ENCODE peak calls at places on chromosomes 1 and 21, in ten cellular contexts. V is NCI-H1092 treated with DMSO at 0.1 percent for 48 hours; M is frontal cortex; N is cardiac muscle cell; D is left colon; O is A172; J is naive thymus-derived CD8-positive, alpha-beta T cell; X is AG04450; Z is anterior cingulate cortex; U is PC-3. S is an unnamed sample.
A peak's percentile ranks its signal among the peaks of the same experiment; 100 is the strongest.

GRCh38 chr1:165632491-165632890 is 1.5 kb downstream of the MGST3 start:
- DNase-seq in V (no peak), M (no peak), N (no peak), D (no peak), O (no peak), J (no peak), X (no peak), Z (no peak), U (no peak), S (no peak)

GRCh38 chr21:41466024-41466820 is 40.2 kb downstream of the MX1 start:
- DNase-seq in V (no peak), M (no peak), N (no peak), D (no peak), O (no peak), J (no peak), X (no peak), Z (no peak), U (peak; percentile 8), S (no peak)

GRCh38 chr21:27759091-27759659 is 792.3 kb upstream of the ADAMTS5 start:
- DNase-seq in V (no peak), M (no peak), N (no peak), D (peak; percentile 43), O (no peak), J (no peak), X (no peak), Z (no peak), U (peak; percentile 39), S (no peak)

GRCh38 chr21:15327637-15328265 is 263.0 kb upstream of the NRIP1 start:
- DNase-seq in V (no peak), M (no peak), N (no peak), D (no peak), O (no peak), J (no peak), X (no peak), Z (no peak), U (no peak), S (no peak)

GRCh38 chr1:12150456-12151200 is 16.2 kb upstream of the TNFRSF1B start:
- DNase-seq in V (no peak), M (no peak), N (no peak), D (no peak), O (no peak), J (peak; percentile 61), X (no peak), Z (no peak), U (no peak), S (no peak)

GRCh38 chr1:94160811-94161210 is 39.9 kb upstream of the ABCA4 start:
- DNase-seq in V (no peak), M (peak; percentile 27), N (peak; percentile 78), D (no peak), O (peak; percentile 62), J (no peak), X (peak; percentile 30), Z (no peak), U (peak; percentile 50), S (peak; percentile 74)

GRCh38 chr1:39387452-39387851 is 104.0 kb upstream of the BMP8A start:
- DNase-seq in V (no peak), M (no peak), N (peak; percentile 77), D (no peak), O (peak; percentile 85), J (no peak), X (peak; percentile 81), Z (no peak), U (peak; percentile 85), S (no peak)

GRCh38 chr1:26361605-26362122 is 7.7 kb upstream of the CRYBG2 start:
- DNase-seq in V (no peak), M (no peak), N (no peak), D (no peak), O (no peak), J (no peak), X (no peak), Z (no peak), U (no peak), S (no peak)

GRCh38 chr1:21750841-21751240 is 32.1 kb downstream of the USP48 start:
- DNase-seq in V (no peak), M (no peak), N (no peak), D (no peak), O (no peak), J (no peak), X (no peak), Z (no peak), U (no peak), S (no peak)

GRCh38 chr1:10143961-10144485 is 66.3 kb upstream of the KIF1B start:
- DNase-seq in V (no peak), M (no peak), N (no peak), D (no peak), O (no peak), J (no peak), X (no peak), Z (no peak), U (no peak), S (no peak)

GRCh38 chr1:225770586-225771248 is 6.9 kb upstream of the SRP9 start:
- DNase-seq in V (no peak), M (no peak), N (peak; percentile 27), D (no peak), O (no peak), J (no peak), X (no peak), Z (no peak), U (no peak), S (no peak)

GRCh38 chr21:41045534-41046268 is 122.3 kb upstream of the BACE2 start:
- DNase-seq in V (peak; percentile 97), M (no peak), N (no peak), D (peak; percentile 16), O (no peak), J (no peak), X (no peak), Z (no peak), U (peak; percentile 23), S (no peak)

GRCh38 chr1:172132836-172133235 is 287.6 kb upstream of the C1orf105 start:
- DNase-seq in V (no peak), M (no peak), N (no peak), D (no peak), O (no peak), J (no peak), X (no peak), Z (no peak), U (no peak), S (no peak)

GRCh38 chr1:201885531-201886075 is 3.1 kb upstream of the SHISA4 start:
- DNase-seq in V (no peak), M (no peak), N (peak; percentile 56), D (no peak), O (peak; percentile 80), J (no peak), X (no peak), Z (no peak), U (peak; percentile 46), S (no peak)

GRCh38 chr1:63946866-63947491 is 173.2 kb downstream of the ROR1 start:
- DNase-seq in V (no peak), M (no peak), N (no peak), D (no peak), O (no peak), J (no peak), X (no peak), Z (no peak), U (peak; percentile 17), S (no peak)

GRCh38 chr1:77010937-77011336 is 143.7 kb downstream of the ST6GALNAC5 start:
- DNase-seq in V (no peak), M (no peak), N (no peak), D (no peak), O (no peak), J (no peak), X (no peak), Z (no peak), U (no peak), S (no peak)

GRCh38 chr1:53592985-53593757 is 134.0 kb downstream of the DMRTB1 start:
- DNase-seq in V (no peak), M (no peak), N (no peak), D (no peak), O (no peak), J (no peak), X (no peak), Z (no peak), U (no peak), S (no peak)

GRCh38 chr1:33410091-33410701 is 20.7 kb downstream of the PHC2 start:
- DNase-seq in V (peak; percentile 58), M (no peak), N (peak; percentile 54), D (no peak), O (no peak), J (no peak), X (no peak), Z (no peak), U (peak; percentile 43), S (no peak)

S was measured in epithelial cell of proximal tubule.